ENCODE peak calls at places on chromosome 20, in ten cellular contexts. K is CD8-positive, alpha-beta T cell; U is hepatocyte; R is endothelial cell of umbilical vein; V is fibroblast of lung; A is naive thymus-derived CD4-positive, alpha-beta T cell; B is aorta; D is esophagus muscularis mucosa; M is esophagus squamous epithelium; N is pancreas. X is an unnamed sample.

GRCh38 chr20:59994697-59995122 is 36.5 kb downstream of the CDH26 start:
- DNase-seq in D (peak; percentile 55), V (no peak), U (peak; percentile 72), B (no peak), N (no peak), R (no peak), A (no peak), M (no peak), K (no peak), X (peak; percentile 92)

GRCh38 chr20:728022-728944 is 40.0 kb downstream of the SLC52A3 start:
- DNase-seq in B (peak; percentile 80), K (peak; percentile 26), U (peak; percentile 83), V (peak; percentile 37), N (peak; percentile 86), M (no peak), R (peak; percentile 48), D (no peak), A (peak; percentile 36), X (peak; percentile 65)

GRCh38 chr20:23691675-23692074 is 2.8 kb upstream of the CST4 start:
- DNase-seq in A (no peak), U (no peak), K (no peak), R (no peak), B (no peak), M (no peak), V (no peak), D (no peak), N (no peak), X (peak; percentile 26)

GRCh38 chr20:37980876-37981275 is 52.4 kb downstream of the TTI1 start:
- DNase-seq in U (no peak), M (no peak), B (no peak), R (no peak), V (no peak), N (no peak), D (no peak), A (no peak), K (no peak), X (no peak)

GRCh38 chr20:22623211-22623610 is 38.8 kb upstream of the FOXA2 start:
- DNase-seq in B (no peak), V (no peak), D (peak; percentile 85), N (no peak), R (peak; percentile 2), K (no peak), M (no peak), A (no peak), U (no peak), X (peak; percentile 50)

GRCh38 chr20:46304361-46304760 is 3.9 kb downstream of the CDH22 start:
- DNase-seq in B (no peak), V (peak; percentile 24), U (no peak), D (no peak), A (no peak), R (no peak), M (no peak), N (no peak), K (no peak), X (peak; percentile 43)

GRCh38 chr20:50874111-50874757 is 57.0 kb downstream of the ADNP start:
- DNase-seq in A (no peak), D (no peak), V (no peak), K (no peak), R (no peak), M (no peak), N (no peak), B (peak; percentile 54), U (no peak), X (no peak)

GRCh38 chr20:60803335-60804070 is 448.6 kb upstream of the CDH4 start:
- DNase-seq in U (no peak), B (no peak), K (no peak), R (no peak), V (no peak), D (no peak), N (no peak), M (no peak), A (no peak), X (no peak)

GRCh38 chr20:58818585-58819285 is 32.0 kb downstream of the GNAS-AS1 start:
- DNase-seq in U (no peak), D (no peak), K (no peak), V (peak; percentile 98), M (no peak), B (peak; percentile 4), A (no peak), R (no peak), N (no peak), X (peak; percentile 51)

DNA sequence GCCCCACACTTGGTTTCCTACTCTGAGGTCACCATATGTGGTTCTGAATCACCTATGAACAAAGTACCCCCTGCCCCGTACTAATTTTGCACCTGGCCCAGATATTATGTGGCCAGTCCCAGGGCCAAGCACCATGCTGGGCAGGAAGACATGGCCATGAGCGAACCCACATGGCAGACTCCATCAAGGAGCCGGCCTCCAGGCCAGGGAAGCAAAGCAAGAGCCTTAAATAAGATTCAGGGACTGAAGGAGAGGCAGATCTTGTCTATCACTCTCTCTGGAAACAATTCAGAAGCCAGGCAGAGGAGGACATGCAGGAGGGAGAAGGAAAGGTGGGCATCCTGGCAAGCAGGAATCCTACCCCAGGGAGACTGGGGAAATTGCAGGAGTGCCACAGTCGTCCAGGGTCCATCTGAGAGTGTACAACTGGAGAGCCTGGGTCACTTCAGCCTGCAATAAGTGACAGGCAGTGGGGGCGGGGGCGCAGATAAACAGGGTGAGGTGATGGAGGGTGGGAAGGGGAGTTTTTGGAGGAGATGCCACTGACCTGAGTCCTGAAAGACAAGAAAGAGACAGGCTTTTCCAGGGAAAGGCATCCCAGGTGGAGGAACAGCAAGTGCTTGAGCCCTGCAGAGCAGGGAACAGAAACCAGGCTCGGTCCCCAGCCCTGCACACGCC is 2.1 kb upstream of the BMP7 start:
- DNase-seq in V (no peak), B (no peak), U (no peak), A (no peak), D (no peak), N (no peak), M (no peak), K (no peak), R (no peak), X (no peak)
- H3K4me1 ChIP-seq in V (no peaks in the 10 kb centered on the region), B (no peaks in the 10 kb centered on the region), U (peaks cover 18% of the 10 kb centered on the region), A (no peaks in the 10 kb centered on the region), D (peaks cover 30% of the 10 kb centered on the region), N (no peaks in the 10 kb centered on the region), M (peaks cover 4% of the 10 kb centered on the region), K (no peaks in the 10 kb centered on the region), R (no peaks in the 10 kb centered on the region), X (no peaks in the 10 kb centered on the region)

GRCh38 chr20:25038591-25039015 is 19.3 kb downstream of the ACSS1 start:
- DNase-seq in M (no peak), A (no peak), D (no peak), U (no peak), B (no peak), V (no peak), N (peak; percentile 54), R (no peak), K (no peak), X (no peak)
- H3K4me1 ChIP-seq in M (peaks cover 81% of the 10 kb centered on the region), A (peaks cover 70% of the 10 kb centered on the region), D (peaks cover 94% of the 10 kb centered on the region), U (peaks cover 32% of the 10 kb centered on the region), B (peaks cover 9% of the 10 kb centered on the region), V (peaks cover 10% of the 10 kb centered on the region), N (peaks cover 57% of the 10 kb centered on the region), R (peaks cover 12% of the 10 kb centered on the region), K (peaks cover 75% of the 10 kb centered on the region), X (peaks cover 14% of the 10 kb centered on the region)

DNA sequence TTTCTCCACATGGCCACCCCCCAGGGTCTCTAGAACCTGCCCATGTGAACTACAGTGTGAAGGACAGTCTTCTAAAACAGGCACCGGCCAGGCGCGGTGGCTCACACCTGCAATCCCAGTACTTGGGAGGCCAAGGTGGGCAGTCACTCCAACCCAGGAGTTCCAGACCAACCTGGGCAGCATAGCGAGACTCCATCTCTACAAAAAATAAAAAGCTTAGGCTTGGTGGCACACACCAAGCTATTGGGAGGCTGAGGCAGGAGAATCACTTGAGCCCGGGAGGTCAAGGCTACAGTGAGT is 13.7 kb downstream of the ACSS1 start:
- DNase-seq in N (no peak), U (no peak), R (no peak), M (no peak), K (no peak), A (no peak), V (no peak), D (no peak), B (peak; percentile 46), X (no peak)
- H3K4me1 ChIP-seq in N (peaks cover 60% of the 10 kb centered on the region), U (peaks cover 15% of the 10 kb centered on the region), R (no peaks in the 10 kb centered on the region), M (peaks cover 67% of the 10 kb centered on the region), K (peaks cover 40% of the 10 kb centered on the region), A (peaks cover 35% of the 10 kb centered on the region), V (peaks cover 10% of the 10 kb centered on the region), D (peaks cover 98% of the 10 kb centered on the region), B (peaks cover 5% of the 10 kb centered on the region), X (peaks cover 14% of the 10 kb centered on the region)

DNA sequence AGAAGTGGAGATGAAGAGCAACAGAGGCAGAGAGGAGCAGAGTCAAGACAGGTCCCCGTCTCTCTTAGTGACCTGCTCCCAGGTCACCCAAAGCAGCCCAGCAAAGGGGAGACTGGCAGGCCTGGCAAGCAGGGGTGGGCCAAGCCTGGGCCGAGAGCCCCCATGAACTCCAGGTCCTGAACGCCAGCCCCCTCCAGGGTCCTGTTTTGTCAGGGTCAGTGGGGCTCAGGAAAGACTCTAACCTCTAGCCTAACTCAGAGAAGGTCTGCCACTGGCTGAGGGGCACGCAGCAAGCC is 1.2 kb downstream of the NECAB3 start:
- DNase-seq in M (no peak), B (no peak), N (no peak), K (no peak), D (no peak), R (no peak), A (no peak), V (no peak), U (no peak), X (no peak)
- H3K4me1 ChIP-seq in M (peaks cover 34% of the 10 kb centered on the region), B (no peaks in the 10 kb centered on the region), N (no peaks in the 10 kb centered on the region), K (peaks cover 20% of the 10 kb centered on the region), D (peaks cover 59% of the 10 kb centered on the region), R (peaks cover 19% of the 10 kb centered on the region), A (peaks cover 23% of the 10 kb centered on the region), V (peaks cover 19% of the 10 kb centered on the region), U (peaks cover 32% of the 10 kb centered on the region), X (peaks cover 26% of the 10 kb centered on the region)

DNA sequence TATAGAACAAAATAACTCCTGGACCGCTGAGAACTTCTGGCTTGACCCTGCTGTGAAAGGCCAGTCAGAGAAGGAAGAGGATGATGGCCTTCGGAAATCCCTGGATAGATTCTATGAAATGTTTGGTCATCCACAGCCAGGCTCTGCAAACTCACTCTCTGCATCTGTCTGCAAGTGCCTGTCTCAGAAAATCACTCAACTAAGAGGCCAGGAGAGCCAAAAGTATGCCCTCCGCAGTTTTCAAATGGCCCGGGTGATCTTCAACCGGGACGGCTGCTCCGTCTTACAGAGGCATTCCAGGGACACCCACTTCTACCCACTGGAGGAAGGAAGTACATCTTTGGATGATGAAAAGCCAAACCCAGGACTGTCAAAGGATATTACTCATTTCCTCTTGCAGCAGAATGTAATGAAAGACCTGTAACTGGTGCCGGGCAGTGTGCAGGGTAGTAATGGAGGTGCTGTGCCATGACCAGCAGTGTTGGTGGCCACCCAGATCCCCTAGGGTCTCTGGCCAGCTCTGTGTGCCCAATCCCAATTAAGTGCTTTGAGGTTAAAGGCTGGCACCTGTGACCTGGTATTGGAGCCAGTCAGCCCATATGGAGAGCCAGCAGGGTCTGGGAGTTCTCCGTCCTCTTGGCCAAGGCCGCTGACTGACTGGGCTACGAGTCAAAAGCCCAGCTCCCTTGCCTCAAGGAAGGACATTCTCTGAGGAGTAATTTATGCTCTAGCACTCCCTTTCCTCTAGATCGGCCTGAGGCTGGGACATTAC is 87.1 kb downstream of the TRMT6 start:
- DNase-seq in A (no peak), N (peak; percentile 59), U (no peak), B (no peak), R (peak; percentile 50), V (peak; percentile 81), D (no peak), K (no peak), M (no peak), X (peak; percentile 72)
- H3K4me1 ChIP-seq in A (no peaks in the 10 kb centered on the region), N (peaks cover 25% of the 10 kb centered on the region), U (no peaks in the 10 kb centered on the region), B (no peaks in the 10 kb centered on the region), R (peaks cover 34% of the 10 kb centered on the region), V (peaks cover 2% of the 10 kb centered on the region), D (peaks cover 39% of the 10 kb centered on the region), K (no peaks in the 10 kb centered on the region), M (peaks cover 3% of the 10 kb centered on the region), X (peaks cover 24% of the 10 kb centered on the region)

GRCh38 chr20:44963325-44964215 is 2.7 kb upstream of the STK4 start:
- DNase-seq in N (no peak), B (no peak), R (no peak), A (no peak), M (no peak), K (no peak), V (no peak), D (no peak), U (no peak), X (no peak)
- H3K4me1 ChIP-seq in N (no peaks in the 10 kb centered on the region), B (no peaks in the 10 kb centered on the region), R (peaks cover 39% of the 10 kb centered on the region), A (peaks cover 27% of the 10 kb centered on the region), M (peaks cover 20% of the 10 kb centered on the region), K (peaks cover 35% of the 10 kb centered on the region), V (peaks cover 9% of the 10 kb centered on the region), D (peaks cover 45% of the 10 kb centered on the region), U (peaks cover 27% of the 10 kb centered on the region), X (peaks cover 51% of the 10 kb centered on the region)